ENCODE peak calls at places on chromosomes 4 and X, in eight cellular contexts. S is posterior cingulate gyrus; P is A172; N is NCI-H1694; R is T-helper 2 cell; C is head of caudate nucleus; J is NCI-H187 treated with DMSO at 0.1 percent for 48 hours; V is activated CD8-positive, alpha-beta T cell treated with anti-CD3 and anti-CD28 coated beads, Interleukin-2, amount 10 ng/mL, durations not matched to agents 7 days and 5 days. I is an unnamed sample.

GRCh38 chr4:8368998-8369397 is 71.5 kb downstream of the ACOX3 start:
- DNase-seq in R (no peak), C (no peak), P (no peak), S (peak), J (no peak), V (no peak), N (no peak), I (no peak)

GRCh38 chr4:4398430-4398829 is 11.5 kb downstream of the NSG1 start:
- DNase-seq in R (no peak), S (no peak), P (no peak), C (no peak), V (no peak), N (no peak), J (no peak), I (no peak)

GRCh38 chr4:79772510-79772909 is 300.5 kb downstream of the ANTXR2 start:
- DNase-seq in S (no peak), R (no peak), J (no peak), V (no peak), P (no peak), N (no peak), C (no peak), I (no peak)

GRCh38 chr4:84634961-84635360 is 52.0 kb downstream of the CDS1 start:
- DNase-seq in J (no peak), R (no peak), N (no peak), S (no peak), V (no peak), P (no peak), C (no peak), I (no peak)

GRCh38 chrX:19017271-19017670 is 33.4 kb upstream of the PHKA2 start:
- DNase-seq in J (no peak), N (no peak), S (no peak), P (peak), C (no peak), V (no peak), R (no peak), I (no peak)

GRCh38 chr4:13527192-13527982 is 16.9 kb downstream of the NKX3-2 start:
- DNase-seq in J (no peak), N (no peak), P (no peak), R (no peak), V (no peak), C (no peak), S (no peak), I (no peak)

GRCh38 chr4:126593626-126594025 is 1039.1 kb upstream of the INTU start:
- DNase-seq in S (no peak), C (no peak), R (no peak), P (no peak), V (no peak), N (no peak), J (no peak), I (no peak)

GRCh38 chr4:99998062-99998880 is 48.2 kb upstream of the H2AZ1 start:
- DNase-seq in C (no peak), S (no peak), N (peak), P (peak), R (peak), V (no peak), J (no peak), I (peak)

GRCh38 chr4:70945046-70945445 is 42.9 kb downstream of the MOB1B start:
- DNase-seq in J (no peak), R (no peak), N (no peak), V (no peak), P (no peak), C (no peak), S (no peak), I (no peak)

GRCh38 chr4:3254302-3255131 is 5.6 kb downstream of the MSANTD1 start:
- DNase-seq in R (no peak), V (no peak), N (no peak), J (no peak), C (peak), P (no peak), S (peak), I (no peak)

GRCh38 chr4:90727938-90728337 is 600.7 kb downstream of the CCSER1 start:
- DNase-seq in N (no peak), V (no peak), P (peak), C (no peak), S (no peak), J (no peak), R (no peak), I (no peak)

GRCh38 chr4:3672465-3672831 is 93.7 kb upstream of the ADRA2C start:
- DNase-seq in J (no peak), P (no peak), S (peak), R (no peak), V (no peak), C (no peak), N (no peak), I (no peak)

GRCh38 chr4:186700746-186701145 is 22.9 kb downstream of the FAT1 start:
- DNase-seq in J (no peak), R (no peak), P (no peak), S (peak), V (no peak), C (no peak), N (no peak), I (peak)

GRCh38 chr4:38600575-38600974 is 63.4 kb upstream of the KLF3 start:
- DNase-seq in R (peak), J (no peak), N (no peak), S (no peak), V (no peak), C (no peak), P (no peak), I (no peak)

GRCh38 chr4:78120144-78120880 is 63.2 kb downstream of the FRAS1 start:
- DNase-seq in C (no peak), S (no peak), P (no peak), J (no peak), R (no peak), N (no peak), V (no peak), I (no peak)

GRCh38 chr4:68074397-68074796 is 55.3 kb downstream of the TMPRSS11F start:
- DNase-seq in V (no peak), N (no peak), C (no peak), S (no peak), R (no peak), J (no peak), P (no peak), I (peak)

GRCh38 chrX:144722307-144722706 is 525.0 kb upstream of the SPANXN1 start:
- DNase-seq in P (no peak), N (no peak), C (no peak), R (no peak), J (no peak), S (no peak), V (no peak), I (no peak)

GRCh38 chr4:4217123-4217522 is 9.6 kb downstream of the OTOP1 start:
- DNase-seq in C (no peak), R (no peak), V (no peak), S (no peak), P (no peak), N (no peak), J (no peak), I (no peak)

GRCh38 chr4:54098375-54098774 is 1.6 kb upstream of the GSX2 start:
- DNase-seq in N (no peak), P (no peak), J (no peak), R (no peak), V (no peak), S (no peak), C (no peak), I (no peak)

GRCh38 chrX:19334945-19335626 is 8.6 kb upstream of the PDHA1 start:
- DNase-seq in C (no peak), R (peak), N (no peak), S (no peak), P (peak), J (peak), V (peak), I (no peak)

GRCh38 chr4:42119916-42120315 is 32.5 kb downstream of the BEND4 start:
- DNase-seq in J (no peak), N (no peak), V (no peak), R (no peak), S (no peak), C (no peak), P (no peak), I (no peak)

GRCh38 chr4:140049924-140050681 is 103.9 kb downstream of the MAML3 start:
- DNase-seq in J (no peak), S (no peak), V (no peak), R (peak), P (no peak), C (peak), N (peak), I (no peak)

GRCh38 chr4:99755223-99755944 is 61.2 kb upstream of the DAPP1 start:
- DNase-seq in R (no peak), C (no peak), J (no peak), V (no peak), P (peak), S (no peak), N (no peak), I (peak)

GRCh38 chrX:136112286-136112685 is 35.0 kb upstream of the FHL1 start:
- DNase-seq in J (no peak), V (no peak), R (no peak), P (no peak), S (no peak), N (no peak), C (no peak), I (no peak)

GRCh38 chr4:143019351-143019750 is 165.4 kb upstream of the USP38 start:
- DNase-seq in N (no peak), C (no peak), R (no peak), S (no peak), J (peak), P (no peak), V (no peak), I (no peak)

GRCh38 chr4:79255793-79256192 is 70.1 kb downstream of the NAA11 start:
- DNase-seq in N (no peak), C (no peak), P (no peak), S (no peak), V (no peak), R (no peak), J (no peak), I (no peak)

GRCh38 chr4:39227906-39228305 is 45.6 kb downstream of the WDR19 start:
- DNase-seq in S (no peak), R (no peak), P (no peak), C (no peak), V (no peak), N (no peak), J (no peak), I (peak)

GRCh38 chr4:136650541-136651277 is 881.6 kb downstream of the PCDH18 start:
- DNase-seq in R (peak), J (no peak), P (peak), S (no peak), V (no peak), N (no peak), C (no peak), I (no peak)

GRCh38 chr4:109658871-109659410 is 44.3 kb downstream of the CASP6 start:
- DNase-seq in C (no peak), P (no peak), R (peak), J (no peak), V (no peak), S (no peak), N (no peak), I (no peak)

GRCh38 chr4:129583868-129584267 is 487.9 kb downstream of the C4orf33 start:
- DNase-seq in R (no peak), S (no peak), J (no peak), V (no peak), N (no peak), P (peak), C (no peak), I (peak)

GRCh38 chrX:111445485-111445884 is 33.5 kb upstream of the DCX start:
- DNase-seq in N (peak), R (peak), J (no peak), S (no peak), C (no peak), V (no peak), P (peak), I (peak)

GRCh38 chr4:185311113-185311888 is 84.4 kb downstream of the LRP2BP start:
- DNase-seq in N (no peak), R (peak), S (no peak), P (no peak), V (no peak), C (no peak), J (no peak), I (no peak)